ENCODE peak calls at places on chromosomes 16 and 17, in six cellular contexts. E, P, D, L, N and Q are unnamed samples.

GRCh38 chr17:36503456-36504155 is 17.1 kb downstream of the ZNHIT3 start:
- DNase-seq in P (no peak), E (no peak), D (no peak), L (no peak), N (no peak), Q (no peak)

GRCh38 chr17:48055531-48056245 is 7.5 kb downstream of the NFE2L1 start:
- DNase-seq in N (no peak), D (no peak), E (peak; percentile 69), P (no peak), L (peak; percentile 93), Q (peak; percentile 68)

GRCh38 chr17:83143817-83144231 is 64.4 kb downstream of the METRNL start:
- DNase-seq in L (no peak), N (no peak), D (no peak), E (no peak), P (no peak), Q (no peak)

GRCh38 chr16:1723450-1724147 is 17.6 kb downstream of the MAPK8IP3 start:
- DNase-seq in N (no peak), L (peak; percentile 70), D (no peak), E (no peak), P (peak; percentile 53), Q (peak; percentile 46)

GRCh38 chr17:70021726-70022125 is 53.3 kb upstream of the KCNJ16 start:
- DNase-seq in L (no peak), D (no peak), E (no peak), N (no peak), P (no peak), Q (no peak)

GRCh38 chr17:22300731-22301352 is 608.5 kb downstream of the KCNJ18 start:
- DNase-seq in D (no peak), P (no peak), E (no peak), N (no peak), L (no peak), Q (no peak)

GRCh38 chr17:49515196-49515770 is 20.2 kb downstream of the NGFR start:
- DNase-seq in N (no peak), D (no peak), P (peak; percentile 81), E (peak; percentile 24), L (peak; percentile 79), Q (peak; percentile 99)

GRCh38 chr17:13581925-13582324 is 19.8 kb downstream of the HS3ST3A1 start:
- DNase-seq in L (peak; percentile 61), N (no peak), E (no peak), D (no peak), P (no peak), Q (peak; percentile 42)

GRCh38 chr16:159136-159849 is 6.5 kb upstream of the HBM start:
- DNase-seq in E (no peak), P (no peak), D (no peak), N (no peak), L (no peak), Q (no peak)

GRCh38 chr16:47132310-47132709 is 11.4 kb downstream of the NETO2 start:
- DNase-seq in L (peak; percentile 32), E (no peak), N (no peak), P (no peak), D (no peak), Q (no peak)

GRCh38 chr17:50169121-50169764 is 3.4 kb downstream of the SGCA start:
- DNase-seq in N (no peak), P (no peak), E (no peak), L (peak; percentile 72), D (peak; percentile 19), Q (peak; percentile 71)